ENCODE peak calls at places on chromosomes 16 and 17, in six cellular contexts. P is stimulated activated CD4-positive, alpha-beta T cell treated with anti-CD3 and anti-CD28 coated beads, Interleukin-12 subunit alpha, Interleukin-12 subunit beta, amount 100 ng/mL, for 48 hours; D is AG04450; S is glutamatergic neuron; L is NCI-H526; J is germinal center. H is an unnamed sample.

GRCh38 chr17:47995241-47995935 is 24.5 kb downstream of the CDK5RAP3 start:
- DNase-seq in P (no peak), D (no peak), S (no peak), L (no peak), J (no peak), H (no peak)

GRCh38 chr17:44547625-44548297 is 9.5 kb upstream of the FZD2 start:
- DNase-seq in P (no peak), D (no peak), S (no peak), L (no peak), J (no peak), H (no peak)

GRCh38 chr17:47279062-47279801 is 25.6 kb downstream of the ITGB3 start:
- DNase-seq in P (no peak), D (peak; percentile 90), S (no peak), L (no peak), J (peak; percentile 83), H (peak; percentile 24)

GRCh38 chr17:4482338-4483011 is 16.2 kb upstream of the SPNS2 start:
- DNase-seq in P (no peak), D (no peak), S (no peak), L (no peak), J (no peak), H (no peak)

GRCh38 chr16:86396318-86396882 is 113.9 kb upstream of the FOXF1 start:
- DNase-seq in P (no peak), D (peak; percentile 91), S (no peak), L (no peak), J (no peak), H (no peak)

GRCh38 chr16:81641403-81642106 is 137.5 kb upstream of the PLCG2 start:
- DNase-seq in P (no peak), D (no peak), S (no peak), L (peak; percentile 24), J (no peak), H (no peak)

GRCh38 chr16:57091200-57091989 is 988 bp upstream of the CPNE2 start:
- DNase-seq in P (no peak), D (no peak), S (peak; percentile 41), L (peak; percentile 22), J (no peak), H (no peak)

GRCh38 chr17:65537845-65538678 is 23.4 kb downstream of the AXIN2 start:
- DNase-seq in P (no peak), D (no peak), S (no peak), L (no peak), J (no peak), H (no peak)

GRCh38 chr16:50998411-50998810 is 152.7 kb downstream of the SALL1 start:
- DNase-seq in P (no peak), D (no peak), S (no peak), L (no peak), J (no peak), H (no peak)

GRCh38 chr17:63398680-63399079 is 47.4 kb downstream of the CYB561 start:
- DNase-seq in P (no peak), D (no peak), S (no peak), L (no peak), J (peak; percentile 37), H (no peak)

GRCh38 chr17:41650794-41651624 is 26.6 kb upstream of the KRT17 start:
- DNase-seq in P (no peak), D (no peak), S (no peak), L (no peak), J (no peak), H (no peak)

GRCh38 chr16:89357055-89357454 is 133.3 kb downstream of the ANKRD11 start:
- DNase-seq in P (peak; percentile 44), D (no peak), S (no peak), L (no peak), J (no peak), H (no peak)

GRCh38 chr16:84840687-84841627 is 21.2 kb downstream of the CRISPLD2 start:
- DNase-seq in P (no peak), D (no peak), S (no peak), L (no peak), J (no peak), H (no peak)

H was measured in HL-60.